ENCODE peak calls at places on chromosomes 1 and 21, in six cellular contexts. H, G, F, I, Q and B are unnamed samples.

GRCh38 chr1:110770832-110771231 is 96.1 kb upstream of the KCNA3 start:
- DNase-seq in H (no peak), G (no peak), F (no peak), I (no peak), Q (no peak), B (no peak)

GRCh38 chr1:214174508-214175199 is 106.3 kb upstream of the SMYD2 start:
- DNase-seq in H (no peak), G (no peak), F (no peak), I (no peak), Q (no peak), B (no peak)

GRCh38 chr21:29504751-29505321 is 206.1 kb downstream of the BACH1 start:
- DNase-seq in H (peak), G (no peak), F (no peak), I (no peak), Q (no peak), B (no peak)

GRCh38 chr1:18217398-18218043 is 109.9 kb downstream of the IGSF21 start:
- DNase-seq in H (peak), G (no peak), F (peak), I (no peak), Q (no peak), B (peak)

GRCh38 chr1:58155418-58156123 is 391.0 kb downstream of the OMA1 start:
- DNase-seq in H (no peak), G (no peak), F (no peak), I (no peak), Q (no peak), B (peak)

GRCh38 chr1:165542015-165542631 is 1.7 kb upstream of the LRRC52 start:
- DNase-seq in H (no peak), G (no peak), F (no peak), I (peak), Q (no peak), B (no peak)

GRCh38 chr1:99456536-99456935 is 189.4 kb upstream of the PALMD start:
- DNase-seq in H (peak), G (no peak), F (no peak), I (no peak), Q (no peak), B (no peak)

GRCh38 chr1:64062529-64062928 is 140.9 kb upstream of the UBE2U start:
- DNase-seq in H (no peak), G (no peak), F (no peak), I (no peak), Q (no peak), B (no peak)

GRCh38 chr1:170168263-170168662 is 22.5 kb downstream of the NTMT2 start:
- DNase-seq in H (peak), G (peak), F (peak), I (no peak), Q (no peak), B (no peak)

GRCh38 chr21:42062543-42063022 is 8.5 kb upstream of the UMODL1 start:
- DNase-seq in H (peak), G (no peak), F (no peak), I (peak), Q (peak), B (no peak)

GRCh38 chr1:87389546-87389945 is 60.9 kb downstream of the LMO4 start:
- DNase-seq in H (no peak), G (no peak), F (no peak), I (no peak), Q (no peak), B (no peak)

GRCh38 chr1:201190624-201191051 is at the start of gene IGFN1:
- DNase-seq in H (no peak), G (no peak), F (no peak), I (no peak), Q (no peak), B (no peak)

GRCh38 chr1:84347547-84348239 is 46.2 kb downstream of the SAMD13 start:
- DNase-seq in H (peak), G (no peak), F (no peak), I (no peak), Q (no peak), B (no peak)

GRCh38 chr1:9362488-9362887 is 69.8 kb downstream of the SPSB1 start:
- DNase-seq in H (no peak), G (no peak), F (no peak), I (no peak), Q (no peak), B (no peak)

GRCh38 chr21:45951676-45952075 is 29.9 kb upstream of the COL6A1 start:
- DNase-seq in H (no peak), G (no peak), F (no peak), I (no peak), Q (no peak), B (no peak)

GRCh38 chr1:117171900-117172501 is 38.7 kb downstream of the VTCN1 start:
- DNase-seq in H (peak), G (no peak), F (no peak), I (no peak), Q (no peak), B (peak)

GRCh38 chr1:201353186-201353940 is 24.1 kb downstream of the TNNT2 start:
- DNase-seq in H (no peak), G (peak), F (no peak), I (peak), Q (no peak), B (no peak)

GRCh38 chr1:1206376-1207253 is at the start of gene TNFRSF18:
- DNase-seq in H (peak), G (no peak), F (no peak), I (peak), Q (peak), B (peak)

GRCh38 chr1:12810691-12811408 is 19.7 kb downstream of the PRAMEF1 start:
- DNase-seq in H (no peak), G (no peak), F (peak), I (no peak), Q (no peak), B (no peak)

GRCh38 chr1:44543064-44543815 is 131.0 kb downstream of the TMEM53 start:
- DNase-seq in H (no peak), G (no peak), F (no peak), I (peak), Q (no peak), B (no peak)

GRCh38 chr21:29601072-29601471 is 302.4 kb downstream of the BACH1 start:
- DNase-seq in H (no peak), G (no peak), F (no peak), I (peak), Q (no peak), B (no peak)